ENCODE peak calls at places on chromosomes 16 and 17, in four cellular contexts. F is H9, D is trophoblast cell, S is mesenchymal stem cell. E is an unnamed sample.

GRCh38 chr17:32875904-32876413 is 965 bp downstream of the MYO1D start:
- DNase-seq in F (no peak), D (no peak), S (peak), E (peak)

GRCh38 chr17:41223821-41224220 is 2.6 kb upstream of the KRTAP9-2 start:
- DNase-seq in F (no peak), D (no peak), S (no peak), E (peak)

GRCh38 chr17:17820457-17821158 is 16.2 kb downstream of the SREBF1 start:
- DNase-seq in F (no peak), D (no peak), S (peak), E (no peak)

GRCh38 chr16:48447940-48448536 is 62.8 kb upstream of the SIAH1 start:
- DNase-seq in F (no peak), D (no peak), S (no peak), E (no peak)

GRCh38 chr17:30551666-30552339 is 74.6 kb downstream of the GOSR1 start:
- DNase-seq in F (peak), D (peak), S (no peak), E (no peak)

GRCh38 chr16:4290236-4290830 is 17.5 kb upstream of the TFAP4 start:
- DNase-seq in F (no peak), D (peak), S (peak), E (peak)

GRCh38 chr17:36600477-36600876 is 906 bp upstream of the MRM1 start:
- DNase-seq in F (peak), D (no peak), S (no peak), E (no peak)

GRCh38 chr17:65888649-65889048 is 303.3 kb downstream of the CEP112 start:
- DNase-seq in F (no peak), D (no peak), S (peak), E (peak)

GRCh38 chr17:30263552-30264333 is 28.0 kb downstream of the BLMH start:
- DNase-seq in F (no peak), D (peak), S (no peak), E (peak)

GRCh38 chr17:7486181-7486580 is 2.0 kb downstream of the POLR2A start:
- DNase-seq in F (no peak), D (no peak), S (peak), E (peak)

GRCh38 chr16:57471852-57472664 is 9.6 kb downstream of the POLR2C start:
- DNase-seq in F (peak), D (no peak), S (peak), E (no peak)

DNA sequence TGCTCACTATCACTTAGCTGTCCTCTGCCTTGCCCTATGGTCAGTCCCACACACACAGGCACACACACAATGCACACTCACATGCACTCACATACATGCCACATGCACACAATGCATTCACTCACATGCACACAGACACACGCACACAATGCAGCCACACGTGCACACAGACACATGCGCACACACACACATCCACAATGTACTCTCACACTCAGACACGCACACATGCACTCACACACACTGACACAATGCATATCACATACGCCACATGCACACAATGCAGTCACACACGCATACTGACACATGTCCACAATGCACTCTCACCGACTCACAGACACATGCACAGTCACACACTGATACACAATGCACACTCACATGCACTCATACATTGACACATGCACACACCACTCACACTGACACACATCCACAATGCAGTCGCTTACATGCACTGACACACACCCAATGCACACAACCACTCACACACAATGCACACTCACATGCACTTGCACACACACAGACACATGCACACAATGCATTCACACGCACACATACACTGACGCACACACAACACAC is 99.7 kb downstream of the ENGASE start:
- DNase-seq in F (no peak), D (no peak), S (no peak), E (no peak)
- H3K4ac ChIP-seq in F (no peak), D (no peak), S (no peak), E (no peak)

GRCh38 chr17:80262291-80262690 is 1.6 kb downstream of the RNF213 start:
- DNase-seq in F (no peak), D (peak), S (no peak), E (no peak)
- H4K91ac ChIP-seq in F (no peak), D (no peak), S (no peak), E (no peak)

GRCh38 chr16:87956169-87956770 is 5.0 kb downstream of the BANP start:
- DNase-seq in F (no peak), D (peak), S (peak), E (peak)
- H3K4ac ChIP-seq in F (no peak), D (peak), S (peak), E (peak)

GRCh38 chr17:73343168-73343634 is 31.4 kb upstream of the CDC42EP4 start:
- DNase-seq in F (peak), D (no peak), S (peak), E (peak)
- H4K91ac ChIP-seq in F (no peak), D (peak), S (peak), E (peak)

GRCh38 chr16:89045881-89046280 is 47.8 kb upstream of the ACSF3 start:
- DNase-seq in F (no peak), D (no peak), S (no peak), E (no peak)

GRCh38 chr16:89043636-89044393 is 49.8 kb upstream of the ACSF3 start:
- DNase-seq in F (no peak), D (no peak), S (no peak), E (no peak)

GRCh38 chr16:89045181-89045815 is 48.4 kb upstream of the ACSF3 start:
- DNase-seq in F (no peak), D (no peak), S (no peak), E (no peak)

GRCh38 chr16:89042711-89043551 is 50.7 kb upstream of the ACSF3 start:
- DNase-seq in F (no peak), D (no peak), S (no peak), E (no peak)

GRCh38 chr16:89044394-89045180 is 49.1 kb upstream of the ACSF3 start:
- DNase-seq in F (no peak), D (no peak), S (no peak), E (no peak)
- H3K4ac ChIP-seq in F (no peak), D (no peak), S (no peak), E (no peak)

GRCh38 chr17:54899721-54900456 is 763 bp upstream of the TOM1L1 start:
- DNase-seq in F (peak), D (no peak), S (no peak), E (peak)
- H4K91ac ChIP-seq in F (no peak), D (no peak), S (no peak), E (no peak)

GRCh38 chr16:684961-685696 is 995 bp upstream of the JMJD8 start:
- DNase-seq in F (no peak), D (no peak), S (no peak), E (no peak)
- H3K4ac ChIP-seq in F (no peak), D (no peak), S (no peak), E (no peak)